ENCODE peak calls at places on chromosomes 16 and 17, in six cellular contexts. I, J, A, K, Q and E are unnamed samples.

GRCh38 chr17:78618264-78619066 is 41.3 kb upstream of the DNAH17 start:
- DNase-seq in J (no peak), K (no peak), A (no peak), Q (no peak), I (no peak), E (no peak)

GRCh38 chr17:72030067-72030899 is 90.5 kb upstream of the SOX9 start:
- DNase-seq in K (peak), I (peak), A (no peak), Q (peak), J (peak), E (no peak)

GRCh38 chr17:7023576-7024401 is 939 bp downstream of the BCL6B start:
- DNase-seq in A (no peak), K (peak), Q (peak), J (peak), I (no peak), E (no peak)

GRCh38 chr17:40561871-40562611 is 3.2 kb downstream of the CCR7 start:
- DNase-seq in I (no peak), K (no peak), Q (no peak), J (peak), A (no peak), E (peak)

GRCh38 chr16:10172848-10173655 is 9.2 kb downstream of the GRIN2A start:
- DNase-seq in K (no peak), Q (no peak), I (no peak), A (no peak), J (no peak), E (no peak)

GRCh38 chr17:19238167-19238505 is 970 bp downstream of the EPN2 start:
- DNase-seq in J (no peak), A (peak), Q (peak), K (no peak), I (peak), E (no peak)

GRCh38 chr17:58932956-58933355 is 173.7 kb downstream of the TRIM37 start:
- DNase-seq in A (no peak), J (no peak), K (no peak), Q (no peak), I (no peak), E (no peak)

GRCh38 chr17:39894681-39895376 is 23.6 kb downstream of the GSDMB start:
- DNase-seq in K (no peak), I (no peak), A (no peak), Q (no peak), J (no peak), E (no peak)

GRCh38 chr17:74449306-74449705 is 17.1 kb upstream of the CD300A start:
- DNase-seq in A (no peak), K (no peak), I (no peak), Q (no peak), J (no peak), E (no peak)

GRCh38 chr16:69107311-69107962 is 2.0 kb downstream of the HAS3 start:
- DNase-seq in J (no peak), A (no peak), Q (no peak), I (peak), K (no peak), E (no peak)

GRCh38 chr17:27345141-27345904 is 51.4 kb downstream of the WSB1 start:
- DNase-seq in A (no peak), I (peak), Q (no peak), K (peak), J (no peak), E (no peak)

GRCh38 chr17:58997756-58998553 is 108.7 kb downstream of the TRIM37 start:
- DNase-seq in Q (no peak), A (no peak), I (no peak), J (no peak), K (no peak), E (no peak)

GRCh38 chr16:11621920-11622651 is 35.4 kb upstream of the LITAF start:
- DNase-seq in K (no peak), J (peak), A (no peak), Q (no peak), I (no peak), E (no peak)

GRCh38 chr17:29143894-29144293 is 36.3 kb downstream of the MYO18A start:
- DNase-seq in J (no peak), I (peak), Q (peak), A (peak), K (no peak), E (no peak)

GRCh38 chr17:49632201-49632600 is 45.7 kb downstream of the SPOP start:
- DNase-seq in J (no peak), I (no peak), K (no peak), Q (no peak), A (no peak), E (no peak)

GRCh38 chr17:31487648-31488263 is 96.3 kb downstream of the RAB11FIP4 start:
- DNase-seq in Q (peak), I (peak), K (peak), J (peak), A (peak), E (peak)

GRCh38 chr16:51419768-51420167 is 268.7 kb upstream of the SALL1 start:
- DNase-seq in Q (no peak), J (no peak), K (no peak), I (no peak), A (no peak), E (no peak)

GRCh38 chr17:56165017-56165720 is 11.9 kb downstream of the ANKFN1 start:
- DNase-seq in A (no peak), I (no peak), J (no peak), K (no peak), Q (no peak), E (no peak)

GRCh38 chr16:17784073-17784472 is 313.3 kb upstream of the XYLT1 start:
- DNase-seq in Q (no peak), I (peak), K (no peak), J (no peak), A (no peak), E (no peak)

GRCh38 chr17:45948881-45949624 is 50.0 kb upstream of the STH start:
- DNase-seq in A (peak), J (peak), I (peak), Q (peak), K (no peak), E (no peak)

GRCh38 chr16:68367034-68367433 is 56.2 kb downstream of the PRMT7 start:
- DNase-seq in Q (peak), K (no peak), A (peak), I (peak), J (peak), E (no peak)

GRCh38 chr17:55783684-55784245 is 32.9 kb downstream of the PCTP start:
- DNase-seq in A (no peak), I (no peak), Q (no peak), K (no peak), J (no peak), E (no peak)

GRCh38 chr16:52435573-52435972 is 111.4 kb downstream of the TOX3 start:
- DNase-seq in K (no peak), J (no peak), Q (no peak), I (no peak), A (no peak), E (no peak)

GRCh38 chr17:73359255-73359816 is 47.5 kb upstream of the CDC42EP4 start:
- DNase-seq in A (no peak), Q (no peak), I (no peak), J (no peak), K (no peak), E (no peak)

GRCh38 chr17:40303009-40303657 is 5.8 kb upstream of the RARA start:
- DNase-seq in K (no peak), J (no peak), A (peak), Q (peak), I (peak), E (no peak)

GRCh38 chr16:57667526-57668258 is 414 bp upstream of the ADGRG3 start:
- DNase-seq in Q (no peak), A (peak), J (no peak), I (no peak), K (no peak), E (peak)

GRCh38 chr17:6521636-6522035 is 34.7 kb downstream of the PITPNM3 start:
- DNase-seq in J (no peak), I (no peak), K (no peak), Q (no peak), A (no peak), E (no peak)

GRCh38 chr17:7857724-7858486 is at the start of gene CYB5D1:
- DNase-seq in Q (peak), J (peak), K (no peak), I (peak), A (peak), E (peak)

GRCh38 chr17:8382052-8382879 is 727 bp downstream of the RPL26 start:
- DNase-seq in K (no peak), A (no peak), Q (peak), J (no peak), I (peak), E (no peak)

GRCh38 chr16:62079236-62079635 is 43.0 kb upstream of the CDH8 start:
- DNase-seq in K (no peak), J (no peak), I (no peak), Q (no peak), A (no peak), E (no peak)

GRCh38 chr16:2464333-2464732 is 4.4 kb downstream of the TEDC2 start:
- DNase-seq in A (no peak), Q (no peak), J (no peak), I (no peak), K (no peak), E (no peak)